ENCODE peak calls at places on chromosomes 1 and 21, in ten cellular contexts. E is AG08396; J is B cell; Y is activated CD8-positive, alpha-beta memory T cell treated with anti-CD3 and anti-CD28 coated beads for 1 hour; X is stimulated activated CD8-positive, alpha-beta memory T cell treated with anti-CD3 and anti-CD28 coated beads, Interleukin-2, amount 100 ng/mL, for 1 hour; D is anterior cingulate cortex; B is H4; H is HTR-8/SVneo; N is AG08395; A is breast epithelium. R is an unnamed sample.

GRCh38 chr1:92708368-92708950 is 76.4 kb downstream of the EVI5 start:
- DNase-seq in E (no peak), J (no peak), Y (no peak), X (no peak), D (no peak), B (no peak), H (no peak), N (no peak), A (no peak), R (no peak)

GRCh38 chr1:158112994-158113758 is 67.5 kb upstream of the CD1D start:
- DNase-seq in E (peak; percentile 77), J (peak; percentile 70), Y (no peak), X (no peak), D (peak; percentile 25), B (no peak), H (peak; percentile 36), N (peak; percentile 55), A (no peak), R (no peak)

GRCh38 chr1:92701147-92701546 is 83.8 kb downstream of the EVI5 start:
- DNase-seq in E (no peak), J (no peak), Y (no peak), X (no peak), D (no peak), B (no peak), H (no peak), N (no peak), A (no peak), R (no peak)

GRCh38 chr1:110671323-110671722 is 3.4 kb downstream of the KCNA3 start:
- DNase-seq in E (no peak), J (no peak), Y (no peak), X (no peak), D (no peak), B (no peak), H (no peak), N (no peak), A (no peak), R (no peak)

GRCh38 chr21:31158789-31159581 is 120.7 kb upstream of the KRTAP19-8 start:
- DNase-seq in E (no peak), J (no peak), Y (no peak), X (no peak), D (peak; percentile 18), B (no peak), H (no peak), N (no peak), A (no peak), R (no peak)

GRCh38 chr1:13492711-13493110 is 21.1 kb downstream of the LRRC38 start:
- DNase-seq in E (no peak), J (no peak), Y (no peak), X (no peak), D (no peak), B (no peak), H (no peak), N (no peak), A (no peak), R (no peak)

GRCh38 chr1:9766759-9767442 is 56.9 kb downstream of the CLSTN1 start:
- DNase-seq in E (peak; percentile 93), J (no peak), Y (no peak), X (no peak), D (peak; percentile 17), B (peak; percentile 80), H (peak; percentile 74), N (peak; percentile 94), A (no peak), R (peak; percentile 93)

GRCh38 chr1:151265446-151266236 is 11.1 kb downstream of the PSMD4 start:
- DNase-seq in E (no peak), J (no peak), Y (no peak), X (no peak), D (no peak), B (no peak), H (no peak), N (no peak), A (no peak), R (no peak)

GRCh38 chr21:35321322-35322200 is 272.5 kb upstream of the RUNX1 start:
- DNase-seq in E (no peak), J (no peak), Y (no peak), X (no peak), D (no peak), B (no peak), H (no peak), N (no peak), A (no peak), R (no peak)

GRCh38 chr21:29508311-29508710 is 209.6 kb downstream of the BACH1 start:
- DNase-seq in E (no peak), J (no peak), Y (no peak), X (no peak), D (no peak), B (no peak), H (no peak), N (no peak), A (no peak), R (no peak)

GRCh38 chr1:192907545-192908243 is 98.9 kb downstream of the RGS2 start:
- DNase-seq in E (peak; percentile 5), J (no peak), Y (no peak), X (no peak), D (no peak), B (no peak), H (no peak), N (peak; percentile 5), A (no peak), R (peak; percentile 81)

GRCh38 chr21:45419162-45419561 is 14.2 kb downstream of the COL18A1 start:
- DNase-seq in E (no peak), J (no peak), Y (no peak), X (no peak), D (no peak), B (no peak), H (no peak), N (no peak), A (no peak), R (no peak)

GRCh38 chr21:35352066-35352770 is 303.1 kb upstream of the RUNX1 start:
- DNase-seq in E (no peak), J (no peak), Y (no peak), X (no peak), D (no peak), B (no peak), H (no peak), N (peak; percentile 62), A (no peak), R (no peak)

GRCh38 chr1:227886993-227887696 is 60.6 kb downstream of the WNT9A start:
- DNase-seq in E (peak; percentile 79), J (no peak), Y (no peak), X (no peak), D (peak; percentile 14), B (no peak), H (no peak), N (peak; percentile 44), A (no peak), R (no peak)

GRCh38 chr1:150150511-150151021 is 850 bp downstream of the PLEKHO1 start:
- DNase-seq in E (peak; percentile 39), J (no peak), Y (no peak), X (no peak), D (no peak), B (no peak), H (no peak), N (no peak), A (no peak), R (no peak)

GRCh38 chr1:2258996-2259395 is 30.9 kb downstream of the SKI start:
- DNase-seq in E (no peak), J (peak; percentile 68), Y (peak; percentile 48), X (no peak), D (no peak), B (no peak), H (no peak), N (no peak), A (no peak), R (no peak)

GRCh38 chr1:158357441-158357840 is 3.7 kb downstream of the CD1E start:
- DNase-seq in E (no peak), J (no peak), Y (no peak), X (no peak), D (no peak), B (no peak), H (no peak), N (no peak), A (no peak), R (no peak)

GRCh38 chr1:153598309-153599172 is 14.4 kb downstream of the S100A16 start:
- DNase-seq in E (no peak), J (peak; percentile 91), Y (no peak), X (no peak), D (no peak), B (no peak), H (no peak), N (peak; percentile 76), A (no peak), R (no peak)

GRCh38 chr1:30249446-30250337 is 473.7 kb downstream of the MATN1 start:
- DNase-seq in E (no peak), J (no peak), Y (no peak), X (no peak), D (no peak), B (no peak), H (no peak), N (no peak), A (no peak), R (no peak)

GRCh38 chr1:221777434-221778072 is 35.7 kb upstream of the DUSP10 start:
- DNase-seq in E (no peak), J (peak; percentile 75), Y (no peak), X (no peak), D (no peak), B (peak; percentile 81), H (no peak), N (no peak), A (no peak), R (no peak)

GRCh38 chr1:203038891-203039608 is 12.8 kb downstream of the PPFIA4 start:
- DNase-seq in E (peak; percentile 80), J (peak; percentile 62), Y (peak; percentile 29), X (peak; percentile 20), D (peak; percentile 63), B (peak; percentile 63), H (peak; percentile 81), N (peak; percentile 84), A (peak; percentile 54), R (peak; percentile 90)